ENCODE peak calls at places on chromosomes 6 and 20, in four cellular contexts. One of them, this sample, is unnamed.

GRCh38 chr6:18263561-18264337 is 581 bp downstream of the DEK start:
- DNase-seq in H1: peak; percentile 66
- DNase-seq in HepG2: no peak
- DNase-seq in K562: peak; percentile 29
- DNase-seq in this sample: peak; percentile 73

GRCh38 chr6:48775157-48775556 is 664.2 kb upstream of the PTCHD4 start:
- DNase-seq in HepG2: no peak
- DNase-seq in K562: no peak
- DNase-seq in H1: no peak
- DNase-seq in this sample: no peak

GRCh38 chr20:22836877-22837276 is 198.2 kb upstream of the SSTR4 start:
- DNase-seq in K562: peak; percentile 74
- DNase-seq in H1: no peak
- DNase-seq in HepG2: no peak
- DNase-seq in this sample: no peak

GRCh38 chr20:44070139-44070900 is 116.7 kb downstream of the JPH2 start:
- DNase-seq in HepG2: no peak
- DNase-seq in K562: no peak
- DNase-seq in H1: peak; percentile 27
- DNase-seq in this sample: no peak

GRCh38 chr6:137145421-137145820 is 28.0 kb downstream of the IL22RA2 start:
- DNase-seq in H1: no peak
- DNase-seq in HepG2: no peak
- DNase-seq in K562: no peak
- DNase-seq in this sample: no peak

GRCh38 chr20:9609892-9610502 is 95.6 kb downstream of the LAMP5 start:
- DNase-seq in HepG2: peak; percentile 65
- DNase-seq in H1: peak; percentile 73
- DNase-seq in K562: peak; percentile 47
- DNase-seq in this sample: peak; percentile 82

GRCh38 chr6:112600168-112600567 is 253.0 kb downstream of the RFPL4B start:
- DNase-seq in H1: no peak
- DNase-seq in K562: no peak
- DNase-seq in HepG2: no peak
- DNase-seq in this sample: no peak

GRCh38 chr20:62217913-62218773 is 1.9 kb downstream of the HRH3 start:
- DNase-seq in K562: no peak
- DNase-seq in H1: no peak
- DNase-seq in HepG2: no peak
- DNase-seq in this sample: no peak

GRCh38 chr6:48021904-48022303 is 89.1 kb downstream of the PTCHD4 start:
- DNase-seq in K562: no peak
- DNase-seq in H1: no peak
- DNase-seq in HepG2: no peak
- DNase-seq in this sample: no peak

GRCh38 chr6:54204921-54205511 is 93.8 kb downstream of the MLIP start:
- DNase-seq in H1: no peak
- DNase-seq in HepG2: peak; percentile 79
- DNase-seq in K562: no peak
- DNase-seq in this sample: no peak

GRCh38 chr6:36912583-36912982 is 26.8 kb downstream of the C6orf89 start:
- DNase-seq in K562: no peak
- DNase-seq in H1: no peak
- DNase-seq in HepG2: no peak
- DNase-seq in this sample: no peak

GRCh38 chr6:26401389-26401986 is 587 bp upstream of the BTN3A1 start:
- DNase-seq in K562: no peak
- DNase-seq in H1: no peak
- DNase-seq in HepG2: no peak
- DNase-seq in this sample: no peak

GRCh38 chr20:57047281-57048026 is 219.0 kb downstream of the BMP7 start:
- DNase-seq in K562: peak; percentile 17
- DNase-seq in HepG2: peak; percentile 34
- DNase-seq in H1: no peak
- DNase-seq in this sample: no peak
- TF ChIP-seq JUN in K562: no peak
- TF ChIP-seq JUN in HepG2: no peak
- TF ChIP-seq JUN in H1: no peak
- TF ChIP-seq JUN in this sample: no peak

GRCh38 chr6:168536665-168537249 is 95.8 kb downstream of the SMOC2 start:
- DNase-seq in HepG2: no peak
- DNase-seq in K562: no peak
- DNase-seq in H1: no peak
- DNase-seq in this sample: no peak
- H3K79me2 ChIP-seq in HepG2: no peaks in the 10 kb centered on the region
- H3K79me2 ChIP-seq in K562: no peaks in the 10 kb centered on the region
- H3K79me2 ChIP-seq in H1: no peaks in the 10 kb centered on the region
- H3K79me2 ChIP-seq in this sample: no peaks in the 10 kb centered on the region

DNA sequence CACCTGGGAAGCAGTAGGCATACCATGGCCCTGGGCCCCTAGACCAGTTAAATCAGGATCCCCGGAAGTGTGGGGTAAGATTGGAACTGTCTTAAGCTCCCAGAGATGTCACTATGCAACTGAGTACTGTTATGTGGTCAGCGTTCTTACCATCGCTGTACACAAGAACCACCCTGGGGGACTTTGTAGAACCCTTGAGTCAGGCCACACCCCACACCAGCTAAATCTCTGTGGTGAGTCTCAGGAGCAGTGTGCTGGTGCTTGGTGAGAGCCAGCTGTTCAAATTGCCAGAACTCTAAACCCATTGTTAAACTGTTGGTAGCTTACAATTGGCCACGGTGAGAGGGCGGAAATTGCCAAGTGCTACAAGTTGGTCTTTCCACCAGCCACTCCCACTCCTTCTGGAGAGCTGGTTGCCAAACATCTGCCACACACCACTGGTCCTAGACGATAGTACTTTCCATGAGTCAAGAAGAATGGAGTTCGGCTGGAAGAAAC is 80.6 kb upstream of the SYNDIG1 start:
- DNase-seq in HepG2: no peak
- DNase-seq in K562: no peak
- DNase-seq in H1: no peak
- DNase-seq in this sample: no peak
- H3K9ac ChIP-seq in HepG2: no peak overlapping the region
- H3K9ac ChIP-seq in K562: no peak overlapping the region
- H3K9ac ChIP-seq in H1: no peak overlapping the region
- H3K9ac ChIP-seq in this sample: no peak overlapping the region

GRCh38 chr6:115539531-115539930 is 521.2 kb downstream of the FRK start:
- DNase-seq in K562: no peak
- DNase-seq in H1: no peak
- DNase-seq in HepG2: no peak
- DNase-seq in this sample: no peak

GRCh38 chr6:115540077-115540869 is 520.4 kb downstream of the FRK start:
- DNase-seq in H1: no peak
- DNase-seq in K562: no peak
- DNase-seq in HepG2: no peak
- DNase-seq in this sample: no peak

GRCh38 chr6:115544765-115545409 is 515.8 kb downstream of the FRK start:
- DNase-seq in HepG2: no peak
- DNase-seq in H1: peak; percentile 45
- DNase-seq in K562: no peak
- DNase-seq in this sample: no peak

DNA sequence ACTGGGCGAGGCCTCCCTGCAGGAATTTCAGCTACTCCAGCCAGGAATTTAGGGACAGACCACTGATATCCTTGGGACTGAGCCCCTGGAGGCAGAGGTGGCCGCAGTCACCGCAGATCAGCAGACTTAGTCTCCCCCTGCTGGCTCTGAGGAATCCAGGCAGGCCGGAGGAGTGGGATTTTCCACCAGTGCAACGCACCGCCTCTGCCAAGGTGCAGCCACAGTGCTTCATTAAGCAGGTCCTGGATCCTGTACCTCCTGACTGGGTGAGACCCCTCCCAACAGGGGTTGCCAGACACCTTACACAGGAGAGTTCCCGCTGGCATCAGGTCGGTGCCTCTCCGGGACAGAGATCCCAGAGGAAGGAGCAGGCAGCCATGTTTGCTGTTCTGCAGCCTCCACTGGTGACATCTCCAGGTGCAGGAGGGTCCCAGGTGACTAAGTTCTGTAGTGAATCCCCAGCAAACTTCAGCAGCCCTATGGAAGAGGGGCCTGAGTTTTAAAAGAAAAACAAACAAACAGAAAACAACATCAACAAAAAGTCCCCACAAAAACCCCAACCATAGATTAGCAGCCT is 515.2 kb downstream of the FRK start:
- DNase-seq in HepG2: peak; percentile 22
- DNase-seq in K562: no peak
- DNase-seq in H1: peak; percentile 75
- DNase-seq in this sample: no peak
- TF ChIP-seq JUN in HepG2: no peak
- TF ChIP-seq JUN in K562: no peak
- TF ChIP-seq JUN in H1: no peak
- TF ChIP-seq JUN in this sample: no peak

DNA sequence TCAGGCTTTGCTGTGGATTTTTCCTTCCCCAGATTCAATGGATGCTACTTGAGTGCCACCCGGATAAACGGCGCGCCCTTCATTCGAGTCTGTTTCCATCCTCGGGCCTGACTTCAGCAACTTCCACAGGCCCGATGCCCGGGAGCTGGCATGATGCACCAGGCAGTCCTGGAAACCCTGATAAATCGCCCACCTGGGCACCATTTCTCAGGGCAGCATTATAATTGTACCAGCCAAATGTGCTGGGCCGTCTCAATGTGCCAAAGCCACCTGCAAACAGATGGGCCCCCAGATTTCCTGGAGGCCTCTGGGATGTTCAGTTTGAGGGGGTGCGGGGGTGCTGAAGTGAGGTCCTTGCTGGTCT is 65.8 kb downstream of the NOL4L start:
- DNase-seq in HepG2: no peak
- DNase-seq in K562: no peak
- DNase-seq in H1: no peak
- DNase-seq in this sample: no peak
- H3K79me2 ChIP-seq in HepG2: no peaks in the 10 kb centered on the region
- H3K79me2 ChIP-seq in K562: no peaks in the 10 kb centered on the region
- H3K79me2 ChIP-seq in H1: no peaks in the 10 kb centered on the region
- H3K79me2 ChIP-seq in this sample: no peaks in the 10 kb centered on the region

DNA sequence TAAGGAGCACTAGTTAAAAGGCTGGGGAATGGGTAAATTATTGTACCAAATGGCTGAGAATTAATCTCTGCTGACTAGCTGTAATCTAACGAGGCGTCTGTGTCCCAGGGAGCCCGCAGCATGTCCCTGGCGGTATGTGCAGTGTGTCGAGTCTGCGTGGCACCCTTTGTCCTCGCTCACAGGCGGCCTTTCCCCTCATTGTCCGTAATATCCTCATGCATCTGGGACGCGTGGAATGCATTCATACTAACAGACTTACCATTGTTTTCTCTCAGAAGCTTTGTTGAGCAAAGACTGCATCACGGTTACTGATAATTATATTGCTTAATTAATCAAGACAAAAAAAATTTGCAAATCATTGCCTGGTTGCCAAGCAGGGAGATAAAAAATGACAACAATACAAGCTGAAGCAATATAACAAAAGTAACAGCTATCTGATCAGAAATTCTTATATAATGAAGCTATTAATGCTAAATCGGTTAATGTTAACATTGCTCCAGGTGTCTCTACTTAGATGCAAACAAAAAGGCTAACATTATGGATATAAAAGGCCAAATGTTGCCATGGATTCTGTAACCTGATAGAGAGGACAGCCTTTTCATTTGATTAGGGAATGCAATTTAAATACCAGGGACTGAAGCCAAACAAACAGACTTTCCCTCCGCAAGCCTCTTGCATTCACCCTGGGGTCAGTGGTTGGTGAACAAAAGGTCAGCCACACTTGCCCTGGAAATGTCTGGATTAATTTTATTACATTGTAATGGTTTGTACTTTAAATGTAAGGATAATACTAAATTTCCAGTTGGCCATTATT is 124.8 kb downstream of the INSM1 start:
- DNase-seq in H1: no peak
- DNase-seq in K562: no peak
- DNase-seq in HepG2: no peak
- DNase-seq in this sample: peak; percentile 69
- H3K9ac ChIP-seq in H1: no peak overlapping the region
- H3K9ac ChIP-seq in K562: no peak overlapping the region
- H3K9ac ChIP-seq in HepG2: no peak overlapping the region
- H3K9ac ChIP-seq in this sample: peak overlapping the region; percentile 24